ENCODE peak calls at places on chromosomes 5 and 9, in ten cellular contexts. L is fibroblast of pulmonary artery; C is neural progenitor cell; R is neural crest cell; O is CD4-positive, alpha-beta T cell; Y is stomach; I is Peyer's patch; Z is ascending aorta; K is AG09309; M is PC-3. G is an unnamed sample.

GRCh38 chr5:103021310-103021709 is 98.6 kb downstream of the GIN1 start:
- DNase-seq in L (no peak), C (no peak), R (no peak), O (no peak), Y (no peak), I (no peak), Z (no peak), K (peak), M (peak), G (no peak)

GRCh38 chr5:35029333-35029732 is 18.4 kb downstream of the AGXT2 start:
- DNase-seq in L (peak), C (no peak), R (no peak), O (no peak), Y (no peak), I (no peak), Z (no peak), K (no peak), M (no peak), G (peak)

GRCh38 chr5:176620333-176620981 is 9.9 kb downstream of the SNCB start:
- DNase-seq in L (no peak), C (no peak), R (no peak), O (no peak), Y (no peak), I (no peak), Z (no peak), K (no peak), M (no peak), G (no peak)

GRCh38 chr5:134090482-134090881 is 24.0 kb upstream of the TCF7 start:
- DNase-seq in L (no peak), C (no peak), R (no peak), O (peak), Y (no peak), I (no peak), Z (no peak), K (no peak), M (no peak), G (no peak)

GRCh38 chr5:151580239-151580638 is 10.9 kb downstream of the FAT2 start:
- DNase-seq in L (no peak), C (no peak), R (no peak), O (no peak), Y (no peak), I (no peak), Z (no peak), K (no peak), M (no peak), G (no peak)

GRCh38 chr5:77177576-77177975 is 32.9 kb upstream of the PDE8B start:
- DNase-seq in L (no peak), C (no peak), R (no peak), O (no peak), Y (no peak), I (no peak), Z (no peak), K (no peak), M (peak), G (no peak)

GRCh38 chr9:74577956-74578355 is 80.8 kb downstream of the RORB start:
- DNase-seq in L (no peak), C (peak), R (no peak), O (no peak), Y (no peak), I (no peak), Z (no peak), K (no peak), M (peak), G (no peak)

GRCh38 chr5:167489202-167489601 is 802.2 kb upstream of the WWC1 start:
- DNase-seq in L (peak), C (no peak), R (no peak), O (no peak), Y (no peak), I (no peak), Z (no peak), K (no peak), M (no peak), G (peak)

GRCh38 chr9:132641216-132641615 is 28.6 kb downstream of the DDX31 start:
- DNase-seq in L (no peak), C (no peak), R (no peak), O (no peak), Y (no peak), I (no peak), Z (no peak), K (no peak), M (no peak), G (no peak)

GRCh38 chr9:68560131-68560844 is 19.6 kb upstream of the TMEM252 start:
- DNase-seq in L (peak), C (peak), R (peak), O (peak), Y (peak), I (no peak), Z (no peak), K (no peak), M (peak), G (peak)

GRCh38 chr9:92061184-92061583 is 54.0 kb downstream of the SPTLC1 start:
- DNase-seq in L (no peak), C (no peak), R (no peak), O (no peak), Y (no peak), I (no peak), Z (no peak), K (no peak), M (no peak), G (no peak)
- TF ChIP-seq CTCF in L (no peak), C (no peak), R (no peak), O (no peak), Y (no peak), I (no peak), Z (no peak), K (no peak), M (no peak), G (no peak)

GRCh38 chr9:109205526-109205925 is 38.5 kb upstream of the FRRS1L start:
- DNase-seq in L (no peak), C (no peak), R (no peak), O (no peak), Y (no peak), I (no peak), Z (no peak), K (no peak), M (no peak), G (no peak)
- TF ChIP-seq CTCF in L (no peak), C (no peak), R (peak), O (no peak), Y (no peak), I (no peak), Z (no peak), K (no peak), M (no peak), G (no peak)

GRCh38 chr5:15803280-15803679 is 303.3 kb downstream of the FBXL7 start:
- DNase-seq in L (no peak), C (no peak), R (no peak), O (no peak), Y (no peak), I (no peak), Z (no peak), K (no peak), M (no peak), G (no peak)

GRCh38 chr5:15806613-15807012 is 306.6 kb downstream of the FBXL7 start:
- DNase-seq in L (no peak), C (no peak), R (no peak), O (no peak), Y (no peak), I (no peak), Z (no peak), K (no peak), M (no peak), G (no peak)

GRCh38 chr5:15807248-15807647 is 307.3 kb downstream of the FBXL7 start:
- DNase-seq in L (no peak), C (no peak), R (no peak), O (no peak), Y (no peak), I (no peak), Z (no peak), K (no peak), M (no peak), G (no peak)

GRCh38 chr5:15808577-15808976 is 308.6 kb downstream of the FBXL7 start:
- DNase-seq in L (no peak), C (no peak), R (no peak), O (no peak), Y (no peak), I (no peak), Z (no peak), K (no peak), M (no peak), G (no peak)

GRCh38 chr5:15807861-15808260 is 307.9 kb downstream of the FBXL7 start:
- DNase-seq in L (peak), C (no peak), R (no peak), O (no peak), Y (no peak), I (no peak), Z (no peak), K (peak), M (peak), G (peak)
- TF ChIP-seq CTCF in L (peak), C (no peak), R (no peak), O (no peak), Y (no peak), I (no peak), Z (no peak), K (peak), M (peak), G (no peak)

DNA sequence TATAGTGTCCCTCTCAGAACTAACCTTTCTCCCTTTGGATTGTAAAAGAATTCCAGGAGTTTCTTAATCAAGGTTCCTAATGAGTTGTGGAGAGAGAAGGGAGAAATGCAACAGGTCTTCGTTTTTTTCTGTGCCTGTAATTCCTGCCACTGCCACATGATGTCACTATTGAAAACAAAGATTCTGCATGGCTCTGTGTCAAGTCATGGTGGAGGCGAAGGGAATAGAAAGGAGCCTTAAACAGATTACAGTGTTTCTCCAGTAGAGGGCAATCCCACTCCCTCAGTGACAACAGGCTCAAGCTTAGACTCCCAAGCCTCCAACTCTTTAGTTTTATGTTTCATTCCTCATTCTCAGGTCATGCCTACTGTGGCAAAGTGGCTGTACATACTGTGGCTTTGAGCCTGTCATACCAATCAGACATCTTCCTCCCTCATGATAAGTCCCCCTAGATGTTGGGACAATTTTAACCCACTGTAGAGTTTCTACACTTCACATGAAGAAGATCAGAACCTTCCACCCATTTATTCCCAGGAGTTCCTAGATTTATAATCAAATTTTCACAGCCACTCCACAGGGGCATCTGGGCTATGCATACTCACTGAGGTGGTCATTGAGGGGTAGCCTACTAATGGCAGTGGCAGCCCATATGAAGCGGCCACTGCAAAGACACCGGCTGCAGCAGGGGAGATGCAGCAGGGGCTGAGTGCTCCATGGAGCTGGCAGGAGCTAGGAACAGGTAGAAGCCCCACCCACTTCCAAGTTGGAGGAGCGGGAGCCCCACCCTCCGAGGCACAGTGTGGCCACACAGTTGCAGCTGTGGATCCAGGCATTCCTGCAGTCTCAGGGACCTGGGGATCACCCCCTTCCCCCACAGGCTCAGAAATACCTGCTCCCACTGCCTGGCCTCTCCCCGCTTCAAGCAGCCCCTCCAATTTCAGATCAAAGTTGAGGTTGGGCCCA is 97.4 kb upstream of the TRIM32 start:
- DNase-seq in L (peak), C (peak), R (no peak), O (no peak), Y (no peak), I (no peak), Z (no peak), K (no peak), M (peak), G (peak)
- TF ChIP-seq CTCF in L (peak), C (peak), R (peak), O (no peak), Y (no peak), I (peak), Z (no peak), K (peak), M (peak), G (peak)

GRCh38 chr5:59582746-59583145 is 310.8 kb downstream of the PDE4D start:
- DNase-seq in L (no peak), C (no peak), R (no peak), O (no peak), Y (no peak), I (no peak), Z (no peak), K (no peak), M (no peak), G (no peak)
- TF ChIP-seq CTCF in L (no peak), C (no peak), R (no peak), O (no peak), Y (no peak), I (no peak), Z (no peak), K (no peak), M (no peak), G (no peak)

GRCh38 chr5:143952809-143953208 is 140.8 kb downstream of the HMHB1 start:
- DNase-seq in L (no peak), C (no peak), R (no peak), O (no peak), Y (no peak), I (no peak), Z (no peak), K (no peak), M (no peak), G (no peak)

GRCh38 chr5:143955140-143955539 is 143.2 kb downstream of the HMHB1 start:
- DNase-seq in L (peak), C (no peak), R (no peak), O (no peak), Y (no peak), I (no peak), Z (no peak), K (no peak), M (no peak), G (no peak)

GRCh38 chr5:143957455-143957854 is 145.5 kb downstream of the HMHB1 start:
- DNase-seq in L (no peak), C (no peak), R (no peak), O (no peak), Y (no peak), I (no peak), Z (no peak), K (no peak), M (no peak), G (no peak)
- TF ChIP-seq CTCF in L (peak), C (peak), R (peak), O (peak), Y (no peak), I (no peak), Z (no peak), K (peak), M (peak), G (peak)

GRCh38 chr9:127788337-127789011 is 2.6 kb downstream of the CDK9 start:
- DNase-seq in L (no peak), C (no peak), R (no peak), O (no peak), Y (no peak), I (no peak), Z (no peak), K (no peak), M (no peak), G (no peak)

GRCh38 chr9:127789179-127789578 is 3.3 kb downstream of the CDK9 start:
- DNase-seq in L (no peak), C (no peak), R (no peak), O (no peak), Y (no peak), I (no peak), Z (no peak), K (no peak), M (no peak), G (no peak)

GRCh38 chr9:127785933-127786772 is at the start of gene CDK9:
- DNase-seq in L (peak), C (peak), R (peak), O (peak), Y (peak), I (peak), Z (peak), K (no peak), M (peak), G (peak)

GRCh38 chr9:127785023-127785932 is 556 bp upstream of the CDK9 start:
- DNase-seq in L (peak), C (peak), R (peak), O (peak), Y (peak), I (peak), Z (peak), K (no peak), M (peak), G (peak)

GRCh38 chr9:127786773-127787123 is 914 bp downstream of the CDK9 start:
- DNase-seq in L (peak), C (no peak), R (no peak), O (no peak), Y (no peak), I (no peak), Z (no peak), K (no peak), M (no peak), G (peak)
- TF ChIP-seq CTCF in L (peak), C (peak), R (peak), O (peak), Y (no peak), I (peak), Z (peak), K (peak), M (peak), G (peak)

GRCh38 chr9:95182854-95183563 is 134.5 kb downstream of the FANCC start:
- DNase-seq in L (peak), C (peak), R (no peak), O (no peak), Y (no peak), I (no peak), Z (no peak), K (no peak), M (no peak), G (no peak)
- TF ChIP-seq CTCF in L (peak), C (peak), R (peak), O (no peak), Y (no peak), I (no peak), Z (peak), K (no peak), M (no peak), G (no peak)

GRCh38 chr9:5767968-5768932 is 64.7 kb downstream of the ERMP1 start:
- DNase-seq in L (no peak), C (no peak), R (no peak), O (no peak), Y (no peak), I (no peak), Z (no peak), K (no peak), M (peak), G (no peak)

GRCh38 chr9:5778799-5779198 is 54.1 kb downstream of the ERMP1 start:
- DNase-seq in L (no peak), C (no peak), R (no peak), O (no peak), Y (no peak), I (no peak), Z (no peak), K (no peak), M (no peak), G (no peak)

DNA sequence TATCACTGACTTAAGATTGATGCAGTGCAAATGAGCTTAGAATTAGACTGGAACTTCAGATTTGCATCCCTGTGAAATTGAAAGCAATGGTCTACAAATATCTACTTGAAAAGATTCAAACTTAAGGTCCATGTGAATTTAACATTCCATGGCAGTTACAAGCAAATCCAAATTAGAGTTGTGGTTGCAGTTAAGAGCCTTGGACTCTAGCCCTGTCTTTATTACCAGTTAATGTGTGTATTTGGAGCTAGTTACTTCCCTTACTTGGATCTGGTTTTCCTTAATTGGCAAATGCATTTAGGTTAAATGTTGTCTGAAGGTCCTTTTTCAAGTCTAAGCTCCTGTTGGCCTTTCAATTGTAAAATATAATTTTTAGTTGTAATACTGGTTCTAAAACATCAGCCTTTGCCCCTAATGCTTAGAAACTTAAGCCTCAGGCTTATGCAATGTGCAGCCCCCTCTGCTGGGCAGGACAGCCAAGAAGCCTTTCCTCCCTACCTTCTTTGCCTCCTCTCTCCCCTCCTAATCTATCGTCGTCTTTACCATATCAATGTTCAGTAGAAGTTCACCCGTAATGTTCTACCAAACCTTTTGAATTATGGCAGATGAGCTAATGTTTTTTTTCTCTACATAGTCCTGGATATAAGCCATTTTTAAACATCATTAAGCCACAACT is 59.5 kb downstream of the ERMP1 start:
- DNase-seq in L (no peak), C (peak), R (no peak), O (no peak), Y (no peak), I (no peak), Z (no peak), K (peak), M (no peak), G (no peak)
- TF ChIP-seq CTCF in L (peak), C (peak), R (no peak), O (no peak), Y (no peak), I (no peak), Z (no peak), K (no peak), M (no peak), G (no peak)